ENCODE peak calls at places on chromosomes 2 and 18, in nine cellular contexts. T is neural progenitor cell; O is AG10803; W is CD4-positive, alpha-beta T cell; S is hepatocyte; P is BE2C; Q is RWPE1; L is GM20000; C is nephron progenitor cell. I is an unnamed sample.

GRCh38 chr2:227871375-227871788 is at the start of gene DAW1:
- DNase-seq in C (peak; percentile 86), L (peak; percentile 70), W (peak; percentile 20), T (no peak), O (peak; percentile 45), Q (no peak), P (peak; percentile 69), S (no peak), I (peak; percentile 68)

GRCh38 chr2:175323162-175323561 is 141.7 kb upstream of the ATP5MC3 start:
- DNase-seq in P (no peak), L (no peak), C (no peak), O (no peak), S (no peak), W (no peak), T (no peak), Q (no peak), I (no peak)

GRCh38 chr2:29446852-29447251 is 331.6 kb downstream of the CLIP4 start:
- DNase-seq in S (no peak), O (peak; percentile 35), T (no peak), P (no peak), L (no peak), W (no peak), Q (no peak), C (no peak), I (no peak)

GRCh38 chr2:75573145-75573878 is 12.6 kb upstream of the EVA1A start:
- DNase-seq in S (no peak), O (no peak), L (no peak), T (no peak), Q (peak; percentile 36), C (no peak), P (no peak), W (no peak), I (no peak)

GRCh38 chr2:152421521-152422367 is 86.8 kb downstream of the FMNL2 start:
- DNase-seq in O (peak; percentile 93), S (peak; percentile 82), W (no peak), C (no peak), P (peak; percentile 23), Q (peak; percentile 92), L (no peak), T (no peak), I (peak; percentile 98)

GRCh38 chr2:27078267-27079194 is at the start of gene EMILIN1:
- DNase-seq in O (peak; percentile 97), C (peak; percentile 73), P (peak; percentile 91), Q (no peak), W (no peak), S (peak; percentile 84), L (no peak), T (peak; percentile 39), I (peak; percentile 96)

GRCh38 chr2:152384992-152385391 is 50.0 kb downstream of the FMNL2 start:
- DNase-seq in L (no peak), T (no peak), P (no peak), W (no peak), Q (no peak), C (no peak), O (no peak), S (no peak), I (no peak)

GRCh38 chr18:79856119-79857080 is 58.7 kb downstream of the KCNG2 start:
- DNase-seq in S (peak; percentile 73), L (peak; percentile 85), Q (no peak), C (no peak), O (peak; percentile 26), T (peak; percentile 82), P (no peak), W (no peak), I (no peak)

GRCh38 chr2:23418056-23418455 is 33.1 kb downstream of the KLHL29 start:
- DNase-seq in W (no peak), S (no peak), C (no peak), Q (no peak), P (no peak), T (no peak), L (no peak), O (no peak), I (no peak)

GRCh38 chr2:215622836-215623235 is 187.0 kb upstream of the FN1 start:
- DNase-seq in T (no peak), Q (no peak), L (no peak), S (no peak), W (no peak), P (no peak), C (no peak), O (no peak), I (peak; percentile 11)

GRCh38 chr2:161905389-161906046 is 168.5 kb downstream of the DPP4 start:
- DNase-seq in C (no peak), L (peak; percentile 37), T (no peak), P (no peak), W (no peak), O (no peak), Q (peak; percentile 5), S (peak; percentile 27), I (peak; percentile 51)

GRCh38 chr18:23331091-23331920 is 121.8 kb upstream of the RIOK3 start:
- DNase-seq in P (no peak), L (no peak), O (no peak), C (no peak), T (no peak), W (no peak), Q (peak; percentile 18), S (peak; percentile 34), I (no peak)

GRCh38 chr2:176826356-176826755 is 386.2 kb upstream of the HNRNPA3 start:
- DNase-seq in O (no peak), W (no peak), Q (no peak), S (no peak), T (no peak), P (no peak), C (no peak), L (no peak), I (no peak)
- TF ChIP-seq CTCF in O (no peak), W (no peak), Q (no peak), S (no peak), T (no peak), P (no peak), C (no peak), L (no peak), I (no peak)

GRCh38 chr2:101873543-101873942 is 118.2 kb upstream of the IL1R2 start:
- DNase-seq in Q (no peak), T (no peak), S (no peak), C (no peak), W (no peak), P (no peak), L (peak; percentile 13), O (no peak), I (no peak)
- TF ChIP-seq CTCF in Q (no peak), T (peak; percentile 25), S (peak; percentile 41), C (no peak), W (no peak), P (peak; percentile 38), L (no peak), O (peak; percentile 22), I (peak; percentile 25)

GRCh38 chr18:3481696-3482210 is 31.8 kb downstream of the TGIF1 start:
- DNase-seq in P (peak; percentile 4), S (peak; percentile 48), O (peak; percentile 16), Q (peak; percentile 37), C (no peak), L (peak; percentile 43), W (no peak), T (peak; percentile 62), I (no peak)
- TF ChIP-seq CTCF in P (peak; percentile 43), S (peak; percentile 50), O (peak; percentile 54), Q (no peak), C (peak; percentile 52), L (peak; percentile 29), W (peak; percentile 42), T (peak; percentile 69), I (peak; percentile 55)

GRCh38 chr18:49447810-49448745 is 12.4 kb downstream of the DYM start:
- DNase-seq in T (peak; percentile 76), Q (peak; percentile 1), S (peak; percentile 60), O (peak; percentile 70), P (peak; percentile 57), C (peak; percentile 40), W (peak; percentile 16), L (peak; percentile 25), I (peak; percentile 59)
- TF ChIP-seq CTCF in T (peak; percentile 69), Q (peak; percentile 35), S (peak; percentile 39), O (peak; percentile 58), P (peak; percentile 63), C (peak; percentile 52), W (peak; percentile 44), L (no peak), I (peak; percentile 62)

GRCh38 chr18:36583155-36583745 is 245.6 kb downstream of the TPGS2 start:
- DNase-seq in T (peak; percentile 91), S (no peak), W (no peak), C (peak; percentile 11), Q (no peak), P (no peak), L (peak; percentile 39), O (no peak), I (no peak)
- TF ChIP-seq CTCF in T (peak; percentile 54), S (no peak), W (no peak), C (no peak), Q (no peak), P (no peak), L (no peak), O (no peak), I (no peak)

GRCh38 chr2:233925402-233925801 is 8.2 kb downstream of the TRPM8 start:
- DNase-seq in S (no peak), P (no peak), Q (no peak), O (no peak), L (no peak), C (no peak), W (no peak), T (no peak), I (no peak)

GRCh38 chr2:233926806-233927205 is 9.6 kb downstream of the TRPM8 start:
- DNase-seq in S (no peak), T (no peak), P (no peak), Q (peak; percentile 44), W (no peak), O (no peak), C (no peak), L (no peak), I (no peak)

GRCh38 chr2:233929352-233929843 is 12.2 kb downstream of the TRPM8 start:
- DNase-seq in T (no peak), W (no peak), C (no peak), Q (no peak), O (no peak), L (no peak), S (no peak), P (peak; percentile 57), I (no peak)

GRCh38 chr2:233934524-233934923 is 17.4 kb downstream of the TRPM8 start:
- DNase-seq in S (no peak), W (no peak), C (no peak), T (no peak), L (no peak), P (no peak), Q (no peak), O (no peak), I (no peak)

GRCh38 chr2:233928594-233929351 is 11.6 kb downstream of the TRPM8 start:
- DNase-seq in W (no peak), L (no peak), P (peak; percentile 66), S (peak; percentile 27), O (peak; percentile 7), T (peak; percentile 70), C (peak; percentile 64), Q (no peak), I (peak; percentile 29)
- TF ChIP-seq CTCF in W (no peak), L (peak; percentile 10), P (peak; percentile 77), S (peak; percentile 54), O (peak; percentile 41), T (peak; percentile 87), C (peak; percentile 73), Q (peak; percentile 50), I (peak; percentile 79)

DNA sequence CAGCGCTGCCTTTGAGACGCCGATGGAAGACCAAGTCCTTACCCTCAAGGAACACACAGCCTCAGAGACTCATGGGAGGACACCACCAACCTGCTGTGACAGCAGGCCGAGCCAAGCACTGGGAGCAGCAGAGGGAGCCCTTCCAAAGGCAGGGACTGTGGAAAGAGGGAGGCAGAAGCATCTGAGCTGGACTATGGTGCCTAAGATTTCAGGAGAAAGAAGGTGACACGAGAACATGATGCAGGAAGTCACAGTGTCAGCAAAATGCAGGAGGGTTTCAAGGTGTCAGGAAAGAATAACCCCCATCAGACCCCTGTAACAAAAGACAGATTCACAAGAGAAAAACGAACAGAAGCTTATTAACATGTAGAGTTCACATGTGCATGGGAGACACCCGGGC is 24.2 kb upstream of the COX7A2L start:
- DNase-seq in P (peak; percentile 31), T (peak; percentile 63), C (peak; percentile 19), Q (no peak), S (peak; percentile 52), O (no peak), W (no peak), L (no peak), I (no peak)
- TF ChIP-seq CTCF in P (peak; percentile 58), T (peak; percentile 48), C (no peak), Q (no peak), S (peak; percentile 32), O (peak; percentile 12), W (no peak), L (no peak), I (peak; percentile 39)